ENCODE peak calls at places on chromosome 15, in ten cellular contexts. V is fibroblast of lung, T is HCT116, U is hepatocyte, N is IMR-90, A is PC-3, F is GM23248, G is astrocyte, Z is K562, H is OCI-LY7. D is an unnamed sample. For H4K20me1, the result is how much of the 10 kb centered on the place peaks cover.

GRCh38 chr15:92073044-92073785 is 219.7 kb downstream of the SLCO3A1 start:
- DNase-seq in V (peak), T (no peak), U (no peak), N (peak), A (no peak), F (no peak), G (peak), Z (no peak), H (no peak), D (no peak)

GRCh38 chr15:39588531-39589192 is 7.8 kb downstream of the THBS1 start:
- DNase-seq in V (peak), T (no peak), U (no peak), N (peak), A (peak), F (peak), G (no peak), Z (no peak), H (no peak), D (no peak)

GRCh38 chr15:50816191-50816590 is 50.7 kb upstream of the SPPL2A start:
- DNase-seq in V (no peak), T (no peak), U (no peak), N (no peak), A (peak), F (no peak), G (no peak), Z (peak), H (no peak), D (no peak)

GRCh38 chr15:80533934-80534333 is 129.8 kb downstream of the ARNT2 start:
- DNase-seq in V (no peak), T (no peak), U (no peak), N (no peak), A (no peak), F (no peak), G (no peak), Z (no peak), H (no peak), D (no peak)

GRCh38 chr15:80498652-80499051 is 94.5 kb downstream of the ARNT2 start:
- DNase-seq in V (no peak), T (no peak), U (no peak), N (no peak), A (no peak), F (no peak), G (no peak), Z (no peak), H (no peak), D (no peak)

GRCh38 chr15:92603743-92604470 is 51.7 kb downstream of the FAM174B start:
- DNase-seq in V (peak), T (no peak), U (no peak), N (no peak), A (peak), F (peak), G (peak), Z (no peak), H (no peak), D (no peak)

GRCh38 chr15:85607842-85608241 is 186.9 kb downstream of the KLHL25 start:
- DNase-seq in V (peak), T (peak), U (no peak), N (peak), A (peak), F (peak), G (peak), Z (no peak), H (no peak), D (no peak)

GRCh38 chr15:45871121-45871855 is 236.5 kb downstream of the SQOR start:
- DNase-seq in V (peak), T (no peak), U (no peak), N (no peak), A (peak), F (no peak), G (peak), Z (no peak), H (no peak), D (no peak)

GRCh38 chr15:58268746-58269145 is 130.6 kb downstream of the AQP9 start:
- DNase-seq in V (no peak), T (no peak), U (no peak), N (no peak), A (no peak), F (no peak), G (no peak), Z (no peak), H (no peak), D (no peak)

GRCh38 chr15:39403674-39404117 is 177.2 kb upstream of the THBS1 start:
- DNase-seq in V (peak), T (no peak), U (no peak), N (peak), A (peak), F (peak), G (peak), Z (no peak), H (no peak), D (peak)

GRCh38 chr15:58738051-58738707 is 11.3 kb downstream of the ADAM10 start:
- DNase-seq in V (no peak), T (no peak), U (no peak), N (peak), A (peak), F (peak), G (no peak), Z (no peak), H (no peak), D (no peak)

GRCh38 chr15:33148129-33148850 is 46.2 kb downstream of the FMN1 start:
- DNase-seq in V (no peak), T (no peak), U (no peak), N (no peak), A (no peak), F (no peak), G (no peak), Z (no peak), H (no peak), D (no peak)

GRCh38 chr15:63296195-63296594 is 18.8 kb downstream of the APH1B start:
- DNase-seq in V (peak), T (no peak), U (peak), N (no peak), A (no peak), F (no peak), G (no peak), Z (no peak), H (no peak), D (no peak)

GRCh38 chr15:80615783-80616391 is 79.2 kb upstream of the ABHD17C start:
- DNase-seq in V (peak), T (no peak), U (peak), N (peak), A (peak), F (peak), G (peak), Z (no peak), H (no peak), D (peak)

GRCh38 chr15:73323956-73324355 is 44.8 kb downstream of the HCN4 start:
- DNase-seq in V (no peak), T (no peak), U (no peak), N (no peak), A (no peak), F (no peak), G (no peak), Z (no peak), H (no peak), D (no peak)

GRCh38 chr15:85030301-85031049 is 48.8 kb downstream of the PDE8A start:
- DNase-seq in V (peak), T (no peak), U (peak), N (peak), A (peak), F (peak), G (peak), Z (no peak), H (no peak), D (no peak)

GRCh38 chr15:23994273-23994672 is 307.2 kb upstream of the NDN start:
- DNase-seq in V (no peak), T (no peak), U (no peak), N (no peak), A (no peak), F (no peak), G (no peak), Z (no peak), H (no peak), D (no peak)

GRCh38 chr15:69104050-69104750 is 56.2 kb upstream of the GLCE start:
- DNase-seq in V (no peak), T (no peak), U (no peak), N (no peak), A (no peak), F (no peak), G (no peak), Z (no peak), H (no peak), D (no peak)

GRCh38 chr15:69100821-69101220 is 59.6 kb upstream of the GLCE start:
- DNase-seq in V (no peak), T (no peak), U (no peak), N (no peak), A (no peak), F (no peak), G (no peak), Z (no peak), H (no peak), D (no peak)

GRCh38 chr15:69099976-69100375 is 60.5 kb upstream of the GLCE start:
- DNase-seq in V (no peak), T (no peak), U (no peak), N (no peak), A (no peak), F (no peak), G (no peak), Z (no peak), H (no peak), D (no peak)

GRCh38 chr15:69107025-69107620 is 53.3 kb upstream of the GLCE start:
- DNase-seq in V (no peak), T (no peak), U (peak), N (peak), A (peak), F (no peak), G (peak), Z (no peak), H (no peak), D (no peak)

GRCh38 chr15:69105451-69105985 is 54.9 kb upstream of the GLCE start:
- DNase-seq in V (no peak), T (no peak), U (no peak), N (no peak), A (no peak), F (no peak), G (no peak), Z (no peak), H (no peak), D (no peak)
- H4K20me1 ChIP-seq in V (under half), T (under half), U (under half), N (under half), A (under half), F (under half), G (under half), Z (under half), H (under half), D (under half)

DNA sequence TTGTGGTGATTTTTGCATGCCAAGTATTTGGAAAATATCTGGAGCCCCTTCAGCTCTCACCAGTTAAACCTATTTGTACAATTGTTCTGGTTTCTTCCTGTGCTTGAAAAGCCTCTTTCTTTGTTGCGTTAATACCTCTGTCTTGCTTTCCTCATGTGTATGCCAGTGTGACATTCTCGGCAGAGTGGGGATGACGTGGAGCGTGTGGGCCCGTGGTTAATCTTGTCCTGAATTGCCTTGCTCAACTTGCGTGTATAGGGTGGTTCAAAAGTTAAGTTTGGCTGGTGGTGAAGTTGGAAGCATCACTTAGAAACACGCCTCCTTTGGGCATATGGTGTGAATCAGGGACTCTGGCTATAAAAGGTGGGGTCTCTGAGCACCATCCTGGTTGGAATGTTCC is 67.1 kb downstream of the IGF1R start:
- DNase-seq in V (no peak), T (no peak), U (no peak), N (no peak), A (no peak), F (peak), G (no peak), Z (no peak), H (no peak), D (no peak)
- H4K20me1 ChIP-seq in V (under half), T (under half), U (under half), N (half or more), A (under half), F (under half), G (half or more), Z (under half), H (under half), D (under half)

GRCh38 chr15:37059051-37059450 is 41.3 kb downstream of the MEIS2 start:
- DNase-seq in V (peak), T (peak), U (peak), N (peak), A (peak), F (peak), G (peak), Z (no peak), H (no peak), D (no peak)
- H4K20me1 ChIP-seq in V (under half), T (under half), U (under half), N (under half), A (under half), F (under half), G (under half), Z (under half), H (under half), D (half or more)

GRCh38 chr15:43523646-43524045 is 6.2 kb downstream of the MAP1A start:
- DNase-seq in V (no peak), T (no peak), U (no peak), N (no peak), A (no peak), F (no peak), G (no peak), Z (no peak), H (no peak), D (no peak)
- H4K20me1 ChIP-seq in V (under half), T (under half), U (under half), N (half or more), A (under half), F (under half), G (half or more), Z (under half), H (under half), D (under half)